ENCODE peak calls at places on chromosome 13, in six cellular contexts. T is endothelial cell of umbilical vein, K is K562, M is A549, L is GM12878, S is HepG2. A is an unnamed sample.

GRCh38 chr13:97120976-97121375 is 101.2 kb upstream of the MBNL2 start:
- DNase-seq in T (no peak), K (no peak), M (no peak), L (no peak), S (no peak), A (no peak)

GRCh38 chr13:26967119-26968038 is 204.2 kb downstream of the USP12 start:
- DNase-seq in T (no peak), K (no peak), M (no peak), L (no peak), S (no peak), A (no peak)

GRCh38 chr13:33524086-33524485 is 238.5 kb upstream of the STARD13 start:
- DNase-seq in T (peak), K (no peak), M (no peak), L (no peak), S (no peak), A (no peak)

GRCh38 chr13:109226631-109227030 is 559.8 kb downstream of the IRS2 start:
- DNase-seq in T (no peak), K (no peak), M (no peak), L (no peak), S (no peak), A (no peak)

GRCh38 chr13:21579754-21580316 is 24.1 kb downstream of the MICU2 start:
- DNase-seq in T (peak), K (no peak), M (no peak), L (peak), S (no peak), A (peak)

GRCh38 chr13:35474551-35474950 is 1.9 kb downstream of the MAB21L1 start:
- DNase-seq in T (no peak), K (no peak), M (no peak), L (no peak), S (no peak), A (no peak)

GRCh38 chr13:50592412-50593145 is 250.9 kb downstream of the DLEU7 start:
- DNase-seq in T (peak), K (no peak), M (no peak), L (no peak), S (no peak), A (no peak)

GRCh38 chr13:113836917-113837553 is 26.8 kb downstream of the GAS6 start:
- DNase-seq in T (peak), K (no peak), M (peak), L (no peak), S (no peak), A (peak)

GRCh38 chr13:27353166-27353583 is 71.2 kb upstream of the GTF3A start:
- DNase-seq in T (no peak), K (no peak), M (no peak), L (peak), S (peak), A (no peak)

GRCh38 chr13:77579971-77580370 is 44.5 kb downstream of the SCEL start:
- DNase-seq in T (no peak), K (no peak), M (no peak), L (no peak), S (no peak), A (no peak)

GRCh38 chr13:97797553-97797952 is 155.9 kb upstream of the IPO5 start:
- DNase-seq in T (no peak), K (no peak), M (no peak), L (no peak), S (no peak), A (no peak)

GRCh38 chr13:97224544-97225324 is 2.6 kb downstream of the MBNL2 start:
- DNase-seq in T (peak), K (no peak), M (no peak), L (no peak), S (peak), A (no peak)

GRCh38 chr13:26759907-26760834 is at the start of gene GPR12:
- DNase-seq in T (peak), K (no peak), M (no peak), L (no peak), S (no peak), A (peak)

GRCh38 chr13:44768775-44769578 is 192.8 kb upstream of the TSC22D1 start:
- DNase-seq in T (no peak), K (no peak), M (no peak), L (peak), S (no peak), A (no peak)

GRCh38 chr13:27182844-27183497 is 11.4 kb upstream of the USP12 start:
- DNase-seq in T (peak), K (peak), M (peak), L (no peak), S (peak), A (peak)

GRCh38 chr13:36362251-36362650 is 16.1 kb upstream of the SPART start:
- DNase-seq in T (no peak), K (no peak), M (peak), L (no peak), S (no peak), A (peak)

GRCh38 chr13:73036566-73036965 is 22.2 kb upstream of the KLF5 start:
- DNase-seq in T (no peak), K (no peak), M (no peak), L (no peak), S (no peak), A (no peak)

GRCh38 chr13:33509642-33510229 is 224.2 kb upstream of the STARD13 start:
- DNase-seq in T (peak), K (no peak), M (peak), L (no peak), S (no peak), A (no peak)

GRCh38 chr13:99386495-99386894 is 79.3 kb upstream of the GPR183 start:
- DNase-seq in T (no peak), K (no peak), M (no peak), L (no peak), S (no peak), A (no peak)

GRCh38 chr13:99687728-99688397 is 186.6 kb downstream of the TM9SF2 start:
- DNase-seq in T (no peak), K (no peak), M (no peak), L (no peak), S (no peak), A (no peak)

GRCh38 chr13:100573121-100573520 is 15.5 kb downstream of the GGACT start:
- DNase-seq in T (peak), K (peak), M (peak), L (peak), S (peak), A (peak)

GRCh38 chr13:92849381-92849780 is 377.2 kb upstream of the GPC6 start:
- DNase-seq in T (no peak), K (no peak), M (no peak), L (no peak), S (no peak), A (no peak)

GRCh38 chr13:114118086-114118762 is 14.2 kb downstream of the RASA3 start:
- DNase-seq in T (no peak), K (no peak), M (peak), L (no peak), S (peak), A (no peak)

GRCh38 chr13:91247768-91248167 is 99.7 kb upstream of the MIR17HG start:
- DNase-seq in T (peak), K (no peak), M (peak), L (no peak), S (no peak), A (peak)

GRCh38 chr13:29500426-29500825 is 95.1 kb downstream of the SLC7A1 start:
- DNase-seq in T (no peak), K (no peak), M (no peak), L (no peak), S (no peak), A (no peak)

GRCh38 chr13:104408733-104409132 is 1342.5 kb upstream of the SLC10A2 start:
- DNase-seq in T (peak), K (no peak), M (no peak), L (no peak), S (no peak), A (no peak)

GRCh38 chr13:75339635-75340374 is 142.2 kb downstream of the TBC1D4 start:
- DNase-seq in T (no peak), K (no peak), M (no peak), L (no peak), S (peak), A (no peak)

GRCh38 chr13:71964491-71965108 is 97.6 kb upstream of the DACH1 start:
- DNase-seq in T (no peak), K (peak), M (no peak), L (no peak), S (no peak), A (no peak)

GRCh38 chr13:101572456-101572855 is 120.0 kb downstream of the ITGBL1 start:
- DNase-seq in T (peak), K (no peak), M (no peak), L (no peak), S (no peak), A (no peak)

GRCh38 chr13:102028198-102028597 is 373.6 kb downstream of the FGF14 start:
- DNase-seq in T (no peak), K (no peak), M (no peak), L (no peak), S (no peak), A (no peak)

GRCh38 chr13:113169277-113170272 is 11.1 kb downstream of the PROZ start:
- DNase-seq in T (no peak), K (no peak), M (no peak), L (no peak), S (peak), A (no peak)

GRCh38 chr13:112346899-112347229 is 29.3 kb upstream of the SPACA7 start:
- DNase-seq in T (no peak), K (no peak), M (no peak), L (no peak), S (no peak), A (no peak)

GRCh38 chr13:38399540-38399939 is 49.9 kb downstream of the UFM1 start:
- DNase-seq in T (no peak), K (no peak), M (no peak), L (no peak), S (no peak), A (no peak)

GRCh38 chr13:38395505-38395803 is 45.8 kb downstream of the UFM1 start:
- DNase-seq in T (no peak), K (no peak), M (no peak), L (no peak), S (no peak), A (no peak)

GRCh38 chr13:38391341-38391740 is 41.7 kb downstream of the UFM1 start:
- DNase-seq in T (no peak), K (no peak), M (no peak), L (no peak), S (no peak), A (no peak)

GRCh38 chr13:38398810-38399493 is 49.3 kb downstream of the UFM1 start:
- DNase-seq in T (no peak), K (no peak), M (no peak), L (no peak), S (no peak), A (peak)

DNA sequence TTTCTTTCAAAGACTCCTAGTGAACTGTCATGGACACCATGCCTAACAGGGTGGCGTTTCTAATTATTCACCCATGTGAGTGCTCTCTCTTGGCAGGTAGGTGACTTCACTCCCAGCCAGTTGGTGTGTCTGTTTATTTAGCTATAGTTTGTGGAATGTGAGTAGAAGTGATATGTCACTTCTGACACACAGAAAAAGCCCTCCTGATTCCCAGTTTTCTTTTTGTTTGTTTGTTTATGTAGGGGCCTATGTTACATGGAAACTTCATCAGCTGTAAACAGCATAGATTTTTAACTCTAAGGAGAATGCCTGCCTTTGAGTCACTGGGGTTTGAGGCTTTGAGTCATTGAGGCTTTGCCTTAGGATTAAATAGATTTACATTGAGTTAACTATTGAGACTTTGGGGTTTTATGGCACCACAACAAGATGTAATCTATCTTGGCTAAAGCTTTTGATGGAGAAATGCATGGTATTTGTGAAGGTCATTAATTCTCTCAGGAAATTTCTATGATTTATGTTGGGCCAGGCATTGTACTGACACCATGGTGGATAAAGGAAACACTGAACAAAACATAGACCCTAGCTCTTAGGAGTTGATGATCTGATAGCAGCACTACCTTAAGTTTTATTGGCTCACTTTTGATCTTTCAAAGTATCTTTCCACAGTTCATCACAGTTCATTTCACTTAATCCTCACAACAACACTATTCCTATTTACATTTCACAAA is 45.3 kb downstream of the UFM1 start:
- DNase-seq in T (no peak), K (no peak), M (no peak), L (no peak), S (no peak), A (no peak)
- TF ChIP-seq MYC in T (no peak), K (no peak), M (no peak), L (no peak), S (no peak), A (no peak)

GRCh38 chr13:24627090-24627714 is 53.0 kb upstream of the ATP12A start:
- DNase-seq in T (no peak), K (peak), M (peak), L (no peak), S (peak), A (no peak)
- TF ChIP-seq CTCF in T (peak), K (peak), M (peak), L (peak), S (peak), A (no peak)

GRCh38 chr13:20118268-20119140 is 42.3 kb downstream of the GJA3 start:
- DNase-seq in T (peak), K (peak), M (peak), L (no peak), S (no peak), A (no peak)

GRCh38 chr13:20124303-20124702 is 36.5 kb downstream of the GJA3 start:
- DNase-seq in T (no peak), K (no peak), M (no peak), L (no peak), S (no peak), A (no peak)

GRCh38 chr13:20125129-20125782 is 35.6 kb downstream of the GJA3 start:
- DNase-seq in T (peak), K (no peak), M (no peak), L (no peak), S (no peak), A (no peak)

GRCh38 chr13:20119960-20120359 is 40.9 kb downstream of the GJA3 start:
- DNase-seq in T (no peak), K (no peak), M (no peak), L (no peak), S (no peak), A (no peak)

DNA sequence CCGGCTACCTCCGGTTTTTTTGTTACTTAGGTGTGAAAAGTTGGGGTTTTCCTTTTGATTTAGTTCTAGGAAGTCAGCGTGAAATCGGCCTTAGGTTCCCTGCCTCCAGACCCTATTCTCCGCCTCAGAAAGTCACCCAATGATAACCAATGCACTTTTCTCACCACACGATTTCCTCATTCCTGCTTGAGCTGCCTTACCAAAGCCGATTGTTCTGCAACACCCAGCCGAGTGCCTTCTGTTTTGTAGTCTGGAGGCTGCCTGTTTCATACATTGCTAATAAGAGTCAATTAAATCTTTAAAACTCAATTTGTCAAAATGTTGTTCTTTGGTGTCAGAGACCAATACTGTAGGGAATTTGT is 39.7 kb downstream of the GJA3 start:
- DNase-seq in T (no peak), K (no peak), M (no peak), L (no peak), S (peak), A (peak)
- H3K4me3 ChIP-seq in T (no peak), K (peak), M (no peak), L (no peak), S (peak), A (peak)

GRCh38 chr13:60647547-60647946 is 250.5 kb downstream of the TDRD3 start:
- DNase-seq in T (no peak), K (no peak), M (no peak), L (no peak), S (no peak), A (no peak)
- TF ChIP-seq MYC in T (no peak), K (no peak), M (no peak), L (no peak), S (no peak), A (no peak)

DNA sequence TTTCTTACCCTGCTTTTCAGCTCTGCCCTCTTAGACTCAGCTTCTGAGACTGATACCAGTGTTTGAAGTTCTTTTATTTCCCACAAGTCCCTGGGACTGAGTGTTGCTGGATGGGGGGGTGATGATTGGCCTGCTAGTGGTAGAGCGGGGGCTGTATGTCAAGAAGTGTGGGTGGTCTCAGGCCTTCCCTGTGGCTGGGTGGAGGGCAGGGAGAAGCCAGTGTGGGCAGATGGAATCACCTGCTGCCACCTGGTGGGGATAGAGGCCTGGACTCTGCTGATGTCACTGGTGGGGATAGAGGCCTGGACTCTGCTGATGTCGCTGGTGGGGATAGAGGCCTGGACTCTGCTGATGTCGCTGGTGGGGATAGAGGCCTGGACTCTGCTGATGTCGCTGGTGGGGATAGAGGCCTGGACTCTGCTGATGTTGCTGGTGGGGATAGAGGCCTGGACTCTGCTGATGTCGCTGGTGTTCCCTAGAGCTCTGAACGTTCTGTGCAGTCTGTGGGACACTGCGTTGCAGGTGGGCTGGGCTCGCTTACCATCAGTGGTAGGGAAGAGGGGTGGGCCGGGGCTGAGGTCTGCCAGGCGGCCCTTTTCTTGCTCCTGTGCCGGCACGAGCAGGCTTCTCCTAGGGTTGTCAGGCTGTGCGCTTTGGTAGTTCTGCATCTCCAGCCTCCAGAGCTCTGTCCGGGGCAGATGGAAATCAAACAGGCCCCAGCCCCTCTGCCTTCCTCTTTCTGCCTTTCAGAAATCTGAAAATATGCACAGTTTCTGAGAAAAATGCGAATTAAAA is 101.3 kb downstream of the ARHGEF7 start:
- DNase-seq in T (no peak), K (peak), M (peak), L (no peak), S (peak), A (peak)
- TF ChIP-seq CTCF in T (peak), K (no peak), M (peak), L (peak), S (peak), A (peak)

DNA sequence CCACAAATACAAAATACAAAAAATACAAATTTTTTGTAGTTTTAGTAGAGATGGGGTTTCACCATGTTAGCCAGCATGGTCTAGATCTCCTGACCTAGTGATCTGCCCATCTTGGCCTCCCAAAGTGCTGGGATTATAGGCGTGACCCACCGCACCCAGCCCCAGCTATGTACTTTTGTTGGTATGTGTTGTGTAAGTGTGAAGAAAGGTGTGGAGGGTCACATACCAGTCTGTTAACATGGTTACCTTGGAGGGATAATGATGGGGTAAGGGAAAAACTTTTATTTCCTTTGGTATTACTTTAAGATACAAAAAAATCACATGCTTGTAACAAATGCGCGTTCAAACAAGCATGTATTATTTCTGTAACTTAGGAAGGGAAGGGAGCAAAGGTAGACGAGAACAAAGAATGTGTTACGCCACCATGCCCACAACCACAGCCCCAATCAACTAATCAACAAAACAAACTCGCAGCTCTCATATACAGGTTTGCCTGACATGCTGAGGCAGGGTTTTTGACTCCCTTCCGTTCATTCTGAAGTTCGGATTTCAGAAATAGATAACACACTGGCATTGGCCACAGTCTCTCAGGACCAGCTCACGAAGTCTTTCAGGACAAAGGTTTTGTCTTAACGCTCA is 13.5 kb upstream of the VWA8 start:
- DNase-seq in T (no peak), K (no peak), M (no peak), L (no peak), S (peak), A (no peak)
- H3K4me3 ChIP-seq in T (no peak), K (no peak), M (no peak), L (no peak), S (no peak), A (no peak)

GRCh38 chr13:24147570-24147963 is 13.0 kb upstream of the SPATA13 start:
- DNase-seq in T (no peak), K (no peak), M (no peak), L (no peak), S (peak), A (no peak)
- TF ChIP-seq MYC in T (no peak), K (no peak), M (no peak), L (no peak), S (no peak), A (no peak)

GRCh38 chr13:106917673-106918652 is 350.0 kb upstream of the ARGLU1 start:
- DNase-seq in T (peak), K (peak), M (peak), L (no peak), S (no peak), A (peak)
- TF ChIP-seq CTCF in T (peak), K (peak), M (peak), L (peak), S (peak), A (peak)